ENCODE peak calls at places on chromosomes 12 and 14, in six cellular contexts. One of them, this sample, is unnamed.

GRCh38 chr12:104340917-104341611 is 37.5 kb downstream of the EID3 start:
- DNase-seq in fibroblast of lung: no peak
- DNase-seq in CD4-positive, alpha-beta memory T cell: no peak
- DNase-seq in A549: no peak
- DNase-seq in HL-60: no peak
- DNase-seq in sigmoid colon: no peak
- DNase-seq in this sample: no peak

GRCh38 chr12:15435597-15435996 is 113.3 kb downstream of the PTPRO start:
- DNase-seq in sigmoid colon: no peak
- DNase-seq in HL-60: no peak
- DNase-seq in A549: no peak
- DNase-seq in fibroblast of lung: peak
- DNase-seq in CD4-positive, alpha-beta memory T cell: no peak
- DNase-seq in this sample: no peak

GRCh38 chr12:5083955-5084849 is 40.5 kb downstream of the KCNA5 start:
- DNase-seq in A549: peak
- DNase-seq in sigmoid colon: no peak
- DNase-seq in CD4-positive, alpha-beta memory T cell: peak
- DNase-seq in fibroblast of lung: peak
- DNase-seq in HL-60: peak
- DNase-seq in this sample: no peak

GRCh38 chr12:109592905-109593272 is 19.3 kb downstream of the MVK start:
- DNase-seq in HL-60: no peak
- DNase-seq in fibroblast of lung: no peak
- DNase-seq in sigmoid colon: no peak
- DNase-seq in CD4-positive, alpha-beta memory T cell: no peak
- DNase-seq in A549: no peak
- DNase-seq in this sample: peak

GRCh38 chr14:64632056-64632455 is 72.2 kb upstream of the PLEKHG3 start:
- DNase-seq in A549: no peak
- DNase-seq in HL-60: no peak
- DNase-seq in CD4-positive, alpha-beta memory T cell: no peak
- DNase-seq in sigmoid colon: peak
- DNase-seq in fibroblast of lung: peak
- DNase-seq in this sample: no peak

GRCh38 chr14:106228541-106229158 is 702.3 kb downstream of the TMEM121 start:
- DNase-seq in sigmoid colon: no peak
- DNase-seq in fibroblast of lung: no peak
- DNase-seq in CD4-positive, alpha-beta memory T cell: peak
- DNase-seq in HL-60: no peak
- DNase-seq in A549: no peak
- DNase-seq in this sample: no peak

GRCh38 chr12:48194780-48195179 is 8.3 kb downstream of the OR10AD1 start:
- DNase-seq in CD4-positive, alpha-beta memory T cell: no peak
- DNase-seq in A549: no peak
- DNase-seq in fibroblast of lung: peak
- DNase-seq in HL-60: no peak
- DNase-seq in sigmoid colon: no peak
- DNase-seq in this sample: no peak

GRCh38 chr12:3945671-3946070 is 72.5 kb upstream of the PARP11 start:
- DNase-seq in HL-60: no peak
- DNase-seq in A549: no peak
- DNase-seq in fibroblast of lung: no peak
- DNase-seq in CD4-positive, alpha-beta memory T cell: no peak
- DNase-seq in sigmoid colon: no peak
- DNase-seq in this sample: no peak

GRCh38 chr14:104745431-104745830 is 7.5 kb upstream of the SIVA1 start:
- DNase-seq in sigmoid colon: no peak
- DNase-seq in CD4-positive, alpha-beta memory T cell: no peak
- DNase-seq in A549: no peak
- DNase-seq in HL-60: no peak
- DNase-seq in fibroblast of lung: no peak
- DNase-seq in this sample: no peak

GRCh38 chr12:49030119-49030518 is 11.5 kb upstream of the PRKAG1 start:
- DNase-seq in sigmoid colon: no peak
- DNase-seq in fibroblast of lung: no peak
- DNase-seq in HL-60: no peak
- DNase-seq in A549: no peak
- DNase-seq in CD4-positive, alpha-beta memory T cell: no peak
- DNase-seq in this sample: no peak

GRCh38 chr14:101980700-101981099 is 16.3 kb downstream of the DYNC1H1 start:
- DNase-seq in HL-60: no peak
- DNase-seq in A549: peak
- DNase-seq in fibroblast of lung: peak
- DNase-seq in CD4-positive, alpha-beta memory T cell: no peak
- DNase-seq in sigmoid colon: peak
- DNase-seq in this sample: no peak

GRCh38 chr14:79721399-79722084 is 489.8 kb downstream of the DIO2 start:
- DNase-seq in A549: no peak
- DNase-seq in CD4-positive, alpha-beta memory T cell: no peak
- DNase-seq in fibroblast of lung: no peak
- DNase-seq in sigmoid colon: no peak
- DNase-seq in HL-60: no peak
- DNase-seq in this sample: no peak

GRCh38 chr12:132554857-132555630 is 55.3 kb downstream of the LRCOL1 start:
- DNase-seq in sigmoid colon: no peak
- DNase-seq in CD4-positive, alpha-beta memory T cell: peak
- DNase-seq in fibroblast of lung: no peak
- DNase-seq in A549: peak
- DNase-seq in HL-60: peak
- DNase-seq in this sample: peak

GRCh38 chr12:50070314-50071060 is 13.1 kb downstream of the ASIC1 start:
- DNase-seq in CD4-positive, alpha-beta memory T cell: peak
- DNase-seq in HL-60: peak
- DNase-seq in sigmoid colon: peak
- DNase-seq in fibroblast of lung: peak
- DNase-seq in A549: peak
- DNase-seq in this sample: peak

GRCh38 chr12:104494137-104494815 is 37.5 kb downstream of the CHST11 start:
- DNase-seq in fibroblast of lung: peak
- DNase-seq in CD4-positive, alpha-beta memory T cell: peak
- DNase-seq in sigmoid colon: no peak
- DNase-seq in HL-60: no peak
- DNase-seq in A549: no peak
- DNase-seq in this sample: no peak

GRCh38 chr14:97874394-97874793 is 1077.2 kb downstream of the VRK1 start:
- DNase-seq in HL-60: no peak
- DNase-seq in sigmoid colon: no peak
- DNase-seq in A549: no peak
- DNase-seq in fibroblast of lung: no peak
- DNase-seq in CD4-positive, alpha-beta memory T cell: peak
- DNase-seq in this sample: no peak

GRCh38 chr14:34018564-34019244 is 67.8 kb upstream of the EGLN3 start:
- DNase-seq in fibroblast of lung: no peak
- DNase-seq in A549: no peak
- DNase-seq in HL-60: no peak
- DNase-seq in CD4-positive, alpha-beta memory T cell: peak
- DNase-seq in sigmoid colon: peak
- DNase-seq in this sample: no peak

GRCh38 chr12:59780605-59781135 is 184.8 kb downstream of the SLC16A7 start:
- DNase-seq in CD4-positive, alpha-beta memory T cell: no peak
- DNase-seq in fibroblast of lung: peak
- DNase-seq in HL-60: no peak
- DNase-seq in sigmoid colon: no peak
- DNase-seq in A549: no peak
- DNase-seq in this sample: no peak

GRCh38 chr12:101086490-101086889 is 123.5 kb downstream of the SLC5A8 start:
- DNase-seq in sigmoid colon: no peak
- DNase-seq in fibroblast of lung: peak
- DNase-seq in CD4-positive, alpha-beta memory T cell: no peak
- DNase-seq in A549: no peak
- DNase-seq in HL-60: no peak
- DNase-seq in this sample: no peak

GRCh38 chr12:3342051-3342450 is 149.0 kb upstream of the PRMT8 start:
- DNase-seq in sigmoid colon: no peak
- DNase-seq in CD4-positive, alpha-beta memory T cell: no peak
- DNase-seq in HL-60: no peak
- DNase-seq in A549: no peak
- DNase-seq in fibroblast of lung: peak
- DNase-seq in this sample: peak

GRCh38 chr14:38608244-38608643 is 352.4 kb upstream of the CLEC14A start:
- DNase-seq in CD4-positive, alpha-beta memory T cell: no peak
- DNase-seq in sigmoid colon: no peak
- DNase-seq in HL-60: no peak
- DNase-seq in fibroblast of lung: no peak
- DNase-seq in A549: no peak
- DNase-seq in this sample: no peak

GRCh38 chr14:33567736-33568124 is 383.1 kb downstream of the EGLN3 start:
- DNase-seq in A549: no peak
- DNase-seq in sigmoid colon: no peak
- DNase-seq in fibroblast of lung: peak
- DNase-seq in HL-60: no peak
- DNase-seq in CD4-positive, alpha-beta memory T cell: no peak
- DNase-seq in this sample: no peak

GRCh38 chr14:34222867-34223266 is 239.2 kb downstream of the SPTSSA start:
- DNase-seq in sigmoid colon: no peak
- DNase-seq in CD4-positive, alpha-beta memory T cell: no peak
- DNase-seq in HL-60: no peak
- DNase-seq in fibroblast of lung: no peak
- DNase-seq in A549: no peak
- DNase-seq in this sample: no peak

GRCh38 chr12:26338574-26339572 is 143.5 kb downstream of the SSPN start:
- DNase-seq in CD4-positive, alpha-beta memory T cell: no peak
- DNase-seq in HL-60: no peak
- DNase-seq in A549: peak
- DNase-seq in fibroblast of lung: peak
- DNase-seq in sigmoid colon: no peak
- DNase-seq in this sample: no peak

GRCh38 chr12:61870658-61871559 is 389.3 kb upstream of the USP15 start:
- DNase-seq in fibroblast of lung: no peak
- DNase-seq in A549: no peak
- DNase-seq in CD4-positive, alpha-beta memory T cell: peak
- DNase-seq in sigmoid colon: no peak
- DNase-seq in HL-60: peak
- DNase-seq in this sample: no peak

GRCh38 chr14:41899416-41899815 is 292.7 kb downstream of the LRFN5 start:
- DNase-seq in CD4-positive, alpha-beta memory T cell: no peak
- DNase-seq in sigmoid colon: no peak
- DNase-seq in fibroblast of lung: peak
- DNase-seq in A549: no peak
- DNase-seq in HL-60: no peak
- DNase-seq in this sample: no peak

GRCh38 chr12:54725233-54725843 is 77.2 kb upstream of the DCD start:
- DNase-seq in HL-60: no peak
- DNase-seq in A549: peak
- DNase-seq in fibroblast of lung: no peak
- DNase-seq in sigmoid colon: no peak
- DNase-seq in CD4-positive, alpha-beta memory T cell: peak
- DNase-seq in this sample: peak

GRCh38 chr12:82912406-82912805 is 225.7 kb downstream of the TMTC2 start:
- DNase-seq in sigmoid colon: no peak
- DNase-seq in HL-60: peak
- DNase-seq in fibroblast of lung: peak
- DNase-seq in A549: no peak
- DNase-seq in CD4-positive, alpha-beta memory T cell: no peak
- DNase-seq in this sample: no peak

GRCh38 chr12:52912711-52913423 is 8.0 kb upstream of the KRT8 start:
- DNase-seq in HL-60: no peak
- DNase-seq in CD4-positive, alpha-beta memory T cell: no peak
- DNase-seq in sigmoid colon: no peak
- DNase-seq in A549: no peak
- DNase-seq in fibroblast of lung: no peak
- DNase-seq in this sample: no peak

GRCh38 chr14:101461891-101462290 is 99.4 kb upstream of the DIO3 start:
- DNase-seq in A549: no peak
- DNase-seq in CD4-positive, alpha-beta memory T cell: no peak
- DNase-seq in sigmoid colon: no peak
- DNase-seq in fibroblast of lung: no peak
- DNase-seq in HL-60: no peak
- DNase-seq in this sample: no peak

DNA sequence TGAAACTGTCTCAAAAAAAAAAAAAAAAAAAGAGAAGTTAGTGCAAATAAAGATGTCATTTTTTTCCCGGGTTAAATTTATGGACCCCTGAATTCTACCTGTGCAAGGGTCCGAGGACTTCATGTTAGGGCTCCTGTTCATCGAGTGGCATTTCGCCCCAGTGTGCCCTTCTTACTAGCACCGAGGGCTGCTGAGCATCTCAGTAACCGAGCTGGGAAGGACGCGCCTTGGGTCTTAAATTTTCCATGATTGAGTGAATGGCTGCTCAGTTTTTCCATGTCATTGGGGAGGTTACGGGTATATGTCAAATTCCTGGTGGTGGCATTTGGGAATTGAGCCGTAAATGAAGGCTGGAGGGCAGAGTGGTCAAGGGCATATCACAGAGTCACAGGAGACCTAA is 34.9 kb upstream of the MAP1LC3B2 start:
- DNase-seq in A549: no peak
- DNase-seq in CD4-positive, alpha-beta memory T cell: no peak
- DNase-seq in HL-60: no peak
- DNase-seq in sigmoid colon: no peak
- DNase-seq in fibroblast of lung: no peak
- DNase-seq in this sample: no peak
- H3K4me3 ChIP-seq in A549: no peak
- H3K4me3 ChIP-seq in CD4-positive, alpha-beta memory T cell: no peak
- H3K4me3 ChIP-seq in HL-60: no peak
- H3K4me3 ChIP-seq in sigmoid colon: no peak
- H3K4me3 ChIP-seq in fibroblast of lung: no peak
- H3K4me3 ChIP-seq in this sample: no peak

GRCh38 chr12:111428081-111428727 is 22.5 kb downstream of the SH2B3 start:
- DNase-seq in HL-60: no peak
- DNase-seq in fibroblast of lung: no peak
- DNase-seq in CD4-positive, alpha-beta memory T cell: no peak
- DNase-seq in A549: no peak
- DNase-seq in sigmoid colon: no peak
- DNase-seq in this sample: no peak
- H3K27ac ChIP-seq in HL-60: peak
- H3K27ac ChIP-seq in fibroblast of lung: peak
- H3K27ac ChIP-seq in CD4-positive, alpha-beta memory T cell: peak
- H3K27ac ChIP-seq in A549: no peak
- H3K27ac ChIP-seq in sigmoid colon: peak
- H3K27ac ChIP-seq in this sample: no peak

DNA sequence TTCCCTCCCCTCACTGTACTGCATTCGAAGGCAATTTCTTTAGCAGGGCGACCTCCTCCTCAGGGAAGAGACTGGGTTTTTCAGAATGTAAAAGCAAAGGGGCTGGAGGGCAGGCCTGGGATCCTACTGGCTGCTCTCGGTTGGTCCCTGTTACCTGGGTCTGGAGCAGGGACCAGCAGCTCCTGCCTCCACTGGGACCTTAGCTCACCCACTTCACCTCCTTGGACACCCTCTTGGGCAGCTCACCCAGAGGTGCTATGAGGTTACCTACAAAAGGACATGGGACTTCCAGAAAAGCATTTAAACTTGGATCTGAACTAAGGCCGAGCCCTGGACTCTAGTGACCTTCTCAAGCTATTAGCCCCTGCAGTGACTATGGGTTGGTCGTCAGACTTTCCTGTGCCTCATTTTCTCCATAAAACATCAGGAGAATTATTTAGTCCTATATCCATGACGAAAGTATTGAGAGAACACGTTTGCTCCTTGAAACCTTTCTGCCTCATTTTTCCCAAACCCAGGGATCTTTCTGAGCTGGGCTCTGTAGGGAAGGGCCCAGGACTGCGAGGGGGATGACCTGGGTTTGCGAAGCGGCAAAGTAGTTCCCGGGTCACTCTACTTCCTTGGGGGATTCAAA is 65.0 kb downstream of the FBXL14 start:
- DNase-seq in A549: no peak
- DNase-seq in fibroblast of lung: no peak
- DNase-seq in HL-60: no peak
- DNase-seq in sigmoid colon: peak
- DNase-seq in CD4-positive, alpha-beta memory T cell: no peak
- DNase-seq in this sample: no peak
- H3K4me3 ChIP-seq in A549: no peak
- H3K4me3 ChIP-seq in fibroblast of lung: peak
- H3K4me3 ChIP-seq in HL-60: no peak
- H3K4me3 ChIP-seq in sigmoid colon: peak
- H3K4me3 ChIP-seq in CD4-positive, alpha-beta memory T cell: no peak
- H3K4me3 ChIP-seq in this sample: no peak

GRCh38 chr12:96213869-96214268 is 19.7 kb downstream of the ELK3 start:
- DNase-seq in fibroblast of lung: no peak
- DNase-seq in A549: no peak
- DNase-seq in CD4-positive, alpha-beta memory T cell: no peak
- DNase-seq in HL-60: no peak
- DNase-seq in sigmoid colon: no peak
- DNase-seq in this sample: no peak
- H3K27ac ChIP-seq in fibroblast of lung: no peak
- H3K27ac ChIP-seq in A549: peak
- H3K27ac ChIP-seq in CD4-positive, alpha-beta memory T cell: peak
- H3K27ac ChIP-seq in HL-60: no peak
- H3K27ac ChIP-seq in sigmoid colon: no peak
- H3K27ac ChIP-seq in this sample: no peak

This sample was measured in WERI-Rb-1.